ENCODE peak calls at places on chromosomes 11 and 22, in eight cellular contexts. Z is AG04450, P is cardiac fibroblast, E is cardiac muscle cell, F is PC-9, Y is NB4, U is HFF-Myc, S is bronchial epithelial cell. D is an unnamed sample.

GRCh38 chr22:34354071-34354817 is 434.0 kb upstream of the LARGE1 start:
- DNase-seq in Z (no peak), P (no peak), E (no peak), F (no peak), Y (no peak), U (no peak), S (no peak), D (no peak)

GRCh38 chr11:93585758-93586157 is 42.6 kb upstream of the SMCO4 start:
- DNase-seq in Z (peak), P (peak), E (peak), F (peak), Y (peak), U (no peak), S (peak), D (peak)

GRCh38 chr11:2109541-2110019 is 29.6 kb downstream of the IGF2 start:
- DNase-seq in Z (no peak), P (peak), E (peak), F (no peak), Y (peak), U (no peak), S (no peak), D (no peak)

GRCh38 chr11:63670077-63670737 is 969 bp downstream of the ATL3 start:
- DNase-seq in Z (no peak), P (peak), E (peak), F (peak), Y (peak), U (no peak), S (peak), D (peak)

GRCh38 chr11:134488512-134488911 is 76.5 kb upstream of the B3GAT1 start:
- DNase-seq in Z (no peak), P (no peak), E (no peak), F (no peak), Y (no peak), U (no peak), S (no peak), D (no peak)

GRCh38 chr11:126929186-126930085 is 71.1 kb downstream of the KIRREL3 start:
- DNase-seq in Z (no peak), P (peak), E (peak), F (no peak), Y (peak), U (no peak), S (peak), D (peak)

GRCh38 chr11:66906077-66906929 is 49.4 kb downstream of the LRFN4 start:
- DNase-seq in Z (no peak), P (peak), E (peak), F (no peak), Y (no peak), U (no peak), S (peak), D (peak)

GRCh38 chr11:610146-610801 is 5.5 kb downstream of the IRF7 start:
- DNase-seq in Z (no peak), P (no peak), E (no peak), F (no peak), Y (no peak), U (no peak), S (no peak), D (no peak)

GRCh38 chr11:13939952-13940610 is 22.4 kb upstream of the SPON1 start:
- DNase-seq in Z (no peak), P (no peak), E (no peak), F (peak), Y (no peak), U (no peak), S (peak), D (peak)

DNA sequence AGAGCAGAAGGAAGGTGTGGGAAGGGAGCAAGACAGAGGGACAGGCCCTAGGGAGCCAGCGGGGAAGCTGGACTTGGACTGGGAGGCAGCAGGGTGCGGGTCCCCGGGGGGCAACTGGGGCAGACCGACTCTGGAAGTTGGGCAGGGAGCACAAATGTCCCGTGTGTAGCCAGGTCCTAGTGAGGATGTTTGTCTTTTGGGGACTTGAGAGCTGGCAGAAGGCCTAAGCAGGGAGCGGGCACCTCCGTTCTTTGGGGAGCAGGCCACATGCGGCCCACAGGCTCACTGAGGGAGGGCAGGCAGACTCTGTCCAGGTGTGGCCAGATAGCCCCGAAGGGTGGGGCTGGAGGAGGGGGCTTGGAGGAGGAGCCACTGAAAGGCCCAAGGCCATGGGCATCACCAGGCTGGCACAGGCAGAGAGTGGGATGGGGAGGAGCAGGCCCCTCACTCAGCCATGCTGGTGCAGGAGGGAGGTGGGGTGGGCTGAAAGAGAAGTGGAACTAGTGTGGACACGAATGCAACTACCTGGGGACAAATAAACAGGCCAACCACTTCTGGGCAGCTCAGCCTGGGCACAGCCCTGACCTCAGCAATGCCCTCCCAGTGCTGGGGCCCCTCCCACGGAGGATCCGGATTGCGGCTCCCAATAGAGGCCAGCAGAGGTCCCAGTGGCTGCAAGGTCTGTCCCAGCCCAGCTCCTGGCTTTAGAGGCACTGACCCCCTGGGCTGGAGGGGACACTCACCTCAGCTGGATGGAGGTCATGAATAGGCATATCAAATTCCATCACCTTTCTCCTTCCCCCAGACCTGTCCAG is 1.3 kb upstream of the SCARF2 start:
- DNase-seq in Z (no peak), P (peak), E (no peak), F (no peak), Y (no peak), U (no peak), S (no peak), D (no peak)
- H3K4me3 ChIP-seq in Z (peak), P (peak), E (peak), F (no peak), Y (no peak), U (peak), S (no peak), D (peak)

GRCh38 chr11:85132839-85133238 is 494.3 kb downstream of the DLG2 start:
- DNase-seq in Z (no peak), P (no peak), E (no peak), F (no peak), Y (no peak), U (no peak), S (no peak), D (no peak)
- H3K4me3 ChIP-seq in Z (peak), P (no peak), E (no peak), F (no peak), Y (no peak), U (no peak), S (no peak), D (no peak)

GRCh38 chr11:103035656-103036434 is 56.1 kb downstream of the DCUN1D5 start:
- DNase-seq in Z (peak), P (peak), E (peak), F (peak), Y (peak), U (peak), S (peak), D (peak)
- H3K4me3 ChIP-seq in Z (no peak), P (no peak), E (no peak), F (no peak), Y (no peak), U (no peak), S (no peak), D (no peak)

DNA sequence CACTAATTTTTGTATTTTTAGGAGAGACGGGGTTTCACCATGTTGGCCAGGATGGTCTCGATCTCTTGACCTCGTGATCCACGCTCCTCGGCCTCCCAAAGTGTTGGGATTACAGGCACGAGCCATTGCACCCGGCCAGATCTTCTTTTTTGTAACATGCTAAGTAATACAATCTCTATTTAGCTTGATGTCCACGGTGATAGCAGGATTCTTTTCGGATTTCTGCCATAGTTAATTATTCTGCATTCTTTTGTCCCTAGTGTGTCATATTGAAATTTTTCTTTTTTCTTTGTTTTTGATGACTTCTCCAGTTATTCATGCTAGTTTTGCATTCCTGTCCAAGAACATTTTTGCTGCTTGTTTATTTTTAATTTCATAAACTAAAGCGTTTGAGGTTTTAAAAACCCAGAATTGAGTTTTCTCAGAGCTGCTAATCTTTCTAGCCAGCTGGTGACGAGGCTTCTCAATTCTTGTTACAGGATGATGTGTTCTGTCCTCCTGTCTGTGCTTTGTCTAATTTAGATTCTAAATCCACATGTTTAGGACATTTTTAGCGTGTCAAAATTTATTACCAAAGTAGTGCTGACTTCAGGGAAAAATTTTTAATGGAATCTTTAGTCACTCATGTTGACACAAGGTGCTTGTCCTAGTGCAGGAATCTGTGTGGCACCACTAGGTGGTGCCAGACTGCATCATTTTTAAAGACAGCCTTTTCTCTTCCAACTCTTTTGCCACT is 21.8 kb downstream of the NF2 start:
- DNase-seq in Z (no peak), P (peak), E (peak), F (peak), Y (peak), U (peak), S (peak), D (peak)
- H3K4me3 ChIP-seq in Z (no peak), P (no peak), E (no peak), F (no peak), Y (no peak), U (no peak), S (no peak), D (no peak)

GRCh38 chr22:41844513-41844912 is 11.6 kb downstream of the SREBF2 start:
- DNase-seq in Z (no peak), P (no peak), E (no peak), F (peak), Y (no peak), U (no peak), S (peak), D (no peak)
- H3K4me3 ChIP-seq in Z (no peak), P (no peak), E (no peak), F (peak), Y (no peak), U (no peak), S (no peak), D (no peak)

GRCh38 chr11:82680252-82680651 is 53.4 kb downstream of the FAM181B start:
- DNase-seq in Z (no peak), P (no peak), E (no peak), F (peak), Y (peak), U (no peak), S (no peak), D (no peak)
- H3K4me3 ChIP-seq in Z (no peak), P (no peak), E (no peak), F (no peak), Y (no peak), U (no peak), S (no peak), D (no peak)

GRCh38 chr11:125167292-125167953 is 2.9 kb downstream of the PKNOX2 start:
- DNase-seq in Z (no peak), P (peak), E (peak), F (no peak), Y (no peak), U (no peak), S (no peak), D (no peak)
- H3K4me3 ChIP-seq in Z (peak), P (peak), E (peak), F (no peak), Y (no peak), U (no peak), S (no peak), D (no peak)

GRCh38 chr22:38760477-38761201 is 4.8 kb upstream of the SUN2 start:
- DNase-seq in Z (no peak), P (peak), E (peak), F (no peak), Y (peak), U (no peak), S (no peak), D (no peak)

GRCh38 chr22:38759005-38759404 is 3.2 kb upstream of the SUN2 start:
- DNase-seq in Z (no peak), P (no peak), E (no peak), F (no peak), Y (no peak), U (no peak), S (no peak), D (no peak)

GRCh38 chr22:38757464-38757757 is 1.6 kb upstream of the SUN2 start:
- DNase-seq in Z (no peak), P (no peak), E (no peak), F (no peak), Y (no peak), U (no peak), S (no peak), D (no peak)

GRCh38 chr22:38756631-38757463 is 1.0 kb upstream of the SUN2 start:
- DNase-seq in Z (no peak), P (no peak), E (no peak), F (no peak), Y (peak), U (no peak), S (no peak), D (no peak)

GRCh38 chr22:38758276-38758945 is 2.6 kb upstream of the SUN2 start:
- DNase-seq in Z (no peak), P (no peak), E (no peak), F (no peak), Y (peak), U (no peak), S (no peak), D (no peak)
- H3K4me3 ChIP-seq in Z (no peak), P (no peak), E (no peak), F (no peak), Y (no peak), U (no peak), S (no peak), D (no peak)

GRCh38 chr22:50548913-50549790 is 3.5 kb downstream of the KLHDC7B start:
- DNase-seq in Z (no peak), P (no peak), E (no peak), F (no peak), Y (no peak), U (no peak), S (no peak), D (no peak)
- H3K4me3 ChIP-seq in Z (no peak), P (no peak), E (no peak), F (no peak), Y (peak), U (no peak), S (no peak), D (no peak)

D was measured in AG10803.